ENCODE peak calls at places on chromosomes 3 and 15, in ten cellular contexts. Z, C, M, T, W, Q, O, H, N and Y are unnamed samples.

GRCh38 chr3:34146596-34146995 is 348.2 kb downstream of the PDCD6IP start:
- DNase-seq in Z (no peak), C (no peak), M (no peak), T (no peak), W (no peak), Q (no peak), O (no peak), H (no peak), N (no peak), Y (no peak)

GRCh38 chr15:89201465-89202005 is 19.8 kb downstream of the RLBP1 start:
- DNase-seq in Z (no peak), C (no peak), M (no peak), T (no peak), W (no peak), Q (no peak), O (no peak), H (no peak), N (no peak), Y (no peak)

GRCh38 chr15:96412919-96413231 is 82.4 kb downstream of the NR2F2 start:
- DNase-seq in Z (no peak), C (no peak), M (no peak), T (no peak), W (no peak), Q (no peak), O (no peak), H (no peak), N (no peak), Y (peak; percentile 39)

GRCh38 chr3:172538368-172539264 is 15.4 kb upstream of the TNFSF10 start:
- DNase-seq in Z (no peak), C (no peak), M (no peak), T (no peak), W (no peak), Q (no peak), O (no peak), H (no peak), N (no peak), Y (peak; percentile 72)

GRCh38 chr3:151926956-151927355 is 53.5 kb downstream of the SUCNR1 start:
- DNase-seq in Z (no peak), C (no peak), M (no peak), T (peak; percentile 39), W (no peak), Q (peak; percentile 18), O (peak; percentile 60), H (peak; percentile 85), N (no peak), Y (peak; percentile 76)

GRCh38 chr3:196643201-196643749 is 3.8 kb downstream of the NRROS start:
- DNase-seq in Z (no peak), C (peak; percentile 83), M (no peak), T (no peak), W (no peak), Q (no peak), O (no peak), H (no peak), N (no peak), Y (no peak)

GRCh38 chr3:160343132-160343531 is 55.9 kb downstream of the IFT80 start:
- DNase-seq in Z (no peak), C (no peak), M (no peak), T (peak; percentile 49), W (no peak), Q (no peak), O (peak; percentile 4), H (peak; percentile 11), N (no peak), Y (peak; percentile 26)

GRCh38 chr3:4821331-4821730 is 157.9 kb upstream of the BHLHE40 start:
- DNase-seq in Z (no peak), C (no peak), M (no peak), T (no peak), W (no peak), Q (no peak), O (no peak), H (no peak), N (no peak), Y (no peak)

GRCh38 chr3:185729335-185729715 is 95.5 kb downstream of the IGF2BP2 start:
- DNase-seq in Z (no peak), C (no peak), M (no peak), T (peak; percentile 85), W (no peak), Q (no peak), O (peak; percentile 80), H (peak; percentile 77), N (no peak), Y (peak; percentile 88)

GRCh38 chr15:40441736-40442531 is 1.2 kb downstream of the BAHD1 start:
- DNase-seq in Z (no peak), C (peak; percentile 68), M (no peak), T (no peak), W (peak; percentile 58), Q (no peak), O (no peak), H (no peak), N (no peak), Y (no peak)

GRCh38 chr15:53453253-53454105 is 306.0 kb downstream of the WDR72 start:
- DNase-seq in Z (no peak), C (no peak), M (no peak), T (no peak), W (no peak), Q (no peak), O (no peak), H (no peak), N (no peak), Y (no peak)

GRCh38 chr3:123941150-123941941 is 19.7 kb downstream of the CCDC14 start:
- DNase-seq in Z (no peak), C (no peak), M (no peak), T (peak; percentile 41), W (no peak), Q (no peak), O (no peak), H (no peak), N (no peak), Y (no peak)
- TF ChIP-seq CTCF in Z (no peak), C (no peak), M (no peak), T (peak; percentile 32), W (peak; percentile 17), Q (peak; percentile 24), O (no peak), H (no peak), N (no peak), Y (peak; percentile 14)

DNA sequence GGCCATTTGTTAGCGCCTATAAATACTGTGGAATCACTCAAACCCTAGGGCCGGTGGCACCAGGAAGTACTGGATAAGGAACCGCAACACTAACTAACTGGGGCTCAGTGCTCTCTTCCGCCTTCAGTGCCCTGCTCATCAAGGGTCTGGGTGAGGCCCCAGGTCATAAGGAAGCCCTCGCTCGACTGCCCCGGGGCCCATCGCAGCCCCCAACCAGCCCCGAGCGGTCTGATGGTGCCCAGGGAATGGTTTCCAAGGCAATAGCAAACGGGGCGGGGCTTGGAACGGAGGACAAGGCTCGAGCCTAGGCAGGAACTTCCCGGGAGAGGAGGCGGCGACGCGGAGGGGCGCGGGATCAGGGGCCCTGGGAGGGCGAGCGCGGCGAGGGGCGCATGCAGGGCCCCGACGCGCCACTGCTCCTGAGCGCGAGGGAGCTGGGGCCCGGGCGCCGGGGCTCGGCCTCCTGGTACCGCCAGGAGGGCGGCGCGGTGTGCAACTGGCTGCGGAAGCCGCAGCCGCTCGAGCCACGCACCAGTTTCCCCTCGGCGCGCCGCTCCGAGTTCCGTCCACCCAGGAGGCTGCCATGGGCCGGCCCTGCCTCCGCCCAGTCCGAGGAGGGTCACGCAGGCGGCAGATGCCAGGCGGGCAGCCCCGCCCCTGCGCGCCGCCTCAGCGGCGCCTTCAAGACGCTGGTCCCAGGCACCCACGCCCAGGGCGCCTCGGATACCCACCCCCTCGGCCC is at the start of gene TTLL3:
- DNase-seq in Z (peak; percentile 85), C (peak; percentile 86), M (peak; percentile 68), T (peak; percentile 53), W (peak; percentile 73), Q (no peak), O (peak; percentile 38), H (peak; percentile 21), N (no peak), Y (peak; percentile 38)
- TF ChIP-seq CTCF in Z (no peak), C (no peak), M (no peak), T (no peak), W (no peak), Q (no peak), O (no peak), H (no peak), N (no peak), Y (no peak)

DNA sequence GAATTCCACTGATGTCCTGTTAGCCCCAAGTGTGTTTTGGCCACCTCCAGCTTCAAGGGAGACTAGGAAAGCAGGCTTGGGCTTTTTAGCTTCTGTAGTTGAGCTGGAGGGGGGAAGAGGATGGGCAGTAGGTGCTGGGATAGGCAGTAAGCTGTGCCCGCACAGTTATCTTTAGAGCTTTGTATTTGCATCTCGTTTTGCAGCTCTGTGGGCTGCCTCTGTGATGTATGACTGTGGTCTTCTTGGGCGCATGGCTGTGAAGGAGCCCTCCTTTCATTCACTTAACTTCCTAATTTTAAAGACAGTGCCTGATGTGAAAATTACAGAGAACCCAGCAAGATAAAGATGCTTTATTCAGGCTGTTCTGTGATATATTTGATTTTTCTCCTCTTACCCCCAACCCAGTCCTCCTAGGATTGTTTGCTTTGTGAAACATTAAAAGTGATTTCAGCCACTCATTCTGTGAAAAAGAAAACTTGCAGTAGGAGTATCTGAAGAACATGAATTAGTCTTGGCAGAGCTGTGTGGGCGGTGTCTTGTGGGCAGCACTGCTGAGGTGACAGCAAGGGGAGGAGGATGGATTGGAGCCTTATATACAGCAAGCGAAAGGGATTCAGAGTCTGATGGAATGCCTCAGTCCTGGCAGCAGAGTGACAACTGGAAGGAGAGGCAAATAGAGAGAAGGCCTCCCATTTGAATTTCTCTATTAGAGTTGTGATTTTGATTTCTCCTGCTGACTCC is 74.3 kb downstream of the LARS2 start:
- DNase-seq in Z (no peak), C (no peak), M (no peak), T (peak; percentile 21), W (no peak), Q (no peak), O (no peak), H (peak; percentile 53), N (no peak), Y (no peak)
- TF ChIP-seq CTCF in Z (no peak), C (no peak), M (no peak), T (no peak), W (no peak), Q (no peak), O (no peak), H (no peak), N (no peak), Y (no peak)

GRCh38 chr3:174218011-174218410 is 641.1 kb upstream of the NAALADL2 start:
- DNase-seq in Z (no peak), C (no peak), M (no peak), T (no peak), W (no peak), Q (no peak), O (no peak), H (no peak), N (no peak), Y (no peak)

GRCh38 chr3:174216948-174217718 is 642.0 kb upstream of the NAALADL2 start:
- DNase-seq in Z (no peak), C (no peak), M (no peak), T (no peak), W (no peak), Q (no peak), O (no peak), H (no peak), N (no peak), Y (no peak)

GRCh38 chr3:174221155-174221554 is 638.0 kb upstream of the NAALADL2 start:
- DNase-seq in Z (no peak), C (no peak), M (no peak), T (no peak), W (no peak), Q (no peak), O (no peak), H (no peak), N (no peak), Y (no peak)

GRCh38 chr3:174223042-174223441 is 636.1 kb upstream of the NAALADL2 start:
- DNase-seq in Z (no peak), C (no peak), M (no peak), T (no peak), W (no peak), Q (no peak), O (no peak), H (no peak), N (no peak), Y (no peak)

GRCh38 chr3:174219738-174220137 is 639.4 kb upstream of the NAALADL2 start:
- DNase-seq in Z (no peak), C (no peak), M (no peak), T (no peak), W (no peak), Q (no peak), O (no peak), H (no peak), N (no peak), Y (no peak)
- TF ChIP-seq CTCF in Z (no peak), C (no peak), M (no peak), T (no peak), W (no peak), Q (peak; percentile 24), O (no peak), H (no peak), N (no peak), Y (no peak)